ENCODE peak calls at places on chromosomes 16 and 17, in eight cellular contexts. O is psoas muscle, K is AG04450, E is retinal pigment epithelial cell, S is tibial nerve, L is ovary, B is AG10803, C is colonic mucosa. M is an unnamed sample.
A peak's percentile ranks its signal among the peaks of the same experiment; 100 is the strongest.

GRCh38 chr16:64478258-64478906 is 643.5 kb downstream of the CDH11 start:
- DNase-seq in O (no peak), K (no peak), C (no peak), L (no peak), B (peak; percentile 85), S (no peak), E (no peak), M (peak; percentile 74)

GRCh38 chr17:83136156-83136555 is 56.7 kb downstream of the METRNL start:
- DNase-seq in O (no peak), L (peak; percentile 23), B (no peak), S (no peak), C (peak; percentile 13), K (no peak), E (no peak), M (no peak)

GRCh38 chr17:11506635-11507034 is 91.6 kb upstream of the DNAH9 start:
- DNase-seq in C (peak; percentile 20), E (no peak), O (no peak), B (no peak), K (no peak), S (no peak), L (no peak), M (no peak)

GRCh38 chr16:66270333-66270927 is 96.1 kb upstream of the CDH5 start:
- DNase-seq in L (peak; percentile 91), E (no peak), C (peak; percentile 58), K (no peak), S (peak; percentile 53), B (peak; percentile 60), O (peak; percentile 72), M (no peak)

GRCh38 chr16:87931504-87931903 is 4.8 kb downstream of the CA5A start:
- DNase-seq in E (no peak), S (no peak), B (no peak), O (no peak), L (peak; percentile 61), C (no peak), K (no peak), M (no peak)

GRCh38 chr16:4922721-4923342 is 14.1 kb downstream of the PPL start:
- DNase-seq in L (no peak), C (no peak), O (no peak), S (no peak), B (no peak), E (no peak), K (no peak), M (no peak)

GRCh38 chr17:76962858-76963257 is 94.7 kb downstream of the MGAT5B start:
- DNase-seq in S (no peak), O (no peak), K (no peak), E (no peak), B (no peak), C (no peak), L (no peak), M (no peak)

GRCh38 chr16:85561248-85562101 is 51.6 kb upstream of the GSE1 start:
- DNase-seq in C (no peak), O (no peak), L (no peak), S (no peak), E (no peak), B (no peak), K (no peak), M (no peak)

GRCh38 chr16:85086347-85087291 is 25.7 kb downstream of the CIBAR2 start:
- DNase-seq in L (peak; percentile 70), K (no peak), S (peak; percentile 79), B (peak; percentile 62), E (peak; percentile 17), O (peak; percentile 75), C (peak; percentile 80), M (no peak)

GRCh38 chr17:38885044-38885727 is 15.3 kb downstream of the LASP1 start:
- DNase-seq in B (no peak), S (no peak), L (no peak), K (no peak), E (no peak), O (no peak), C (no peak), M (no peak)

GRCh38 chr16:28923652-28924398 is 1.2 kb downstream of the RABEP2 start:
- DNase-seq in K (no peak), B (no peak), S (no peak), L (no peak), C (peak; percentile 63), E (no peak), O (no peak), M (no peak)

GRCh38 chr16:61195006-61195405 is 841.2 kb downstream of the CDH8 start:
- DNase-seq in C (no peak), S (no peak), B (no peak), L (no peak), O (no peak), E (no peak), K (no peak), M (no peak)

GRCh38 chr17:78522031-78522809 is 55.0 kb downstream of the DNAH17 start:
- DNase-seq in O (no peak), S (no peak), K (no peak), C (no peak), E (no peak), B (no peak), L (no peak), M (no peak)

GRCh38 chr17:60971515-60972369 is 294.1 kb downstream of the BCAS3 start:
- DNase-seq in E (peak; percentile 12), L (no peak), K (peak; percentile 52), C (peak; percentile 20), O (no peak), S (peak; percentile 9), B (peak; percentile 48), M (peak; percentile 14)

GRCh38 chr17:3005696-3006095 is 57.7 kb downstream of the OR1D5 start:
- DNase-seq in S (no peak), L (peak; percentile 32), B (no peak), K (no peak), E (no peak), C (no peak), O (no peak), M (no peak)

GRCh38 chr17:3004925-3005324 is 58.5 kb downstream of the OR1D5 start:
- DNase-seq in K (no peak), L (peak; percentile 43), B (no peak), S (no peak), C (no peak), E (no peak), O (no peak), M (no peak)

GRCh38 chr17:3004150-3004801 is 59.1 kb downstream of the OR1D5 start:
- DNase-seq in C (peak; percentile 99), E (peak; percentile 98), K (peak; percentile 92), L (peak; percentile 100), B (peak; percentile 91), O (peak; percentile 98), S (peak; percentile 95), M (peak; percentile 46)

GRCh38 chr17:3002538-3003301 is 60.7 kb downstream of the OR1D5 start:
- DNase-seq in K (no peak), B (no peak), L (peak; percentile 36), O (no peak), E (no peak), C (peak; percentile 45), S (no peak), M (no peak)

GRCh38 chr17:3003401-3004149 is 59.8 kb downstream of the OR1D5 start:
- DNase-seq in B (no peak), C (peak; percentile 41), O (peak; percentile 35), E (no peak), L (peak; percentile 41), S (peak; percentile 32), K (no peak), M (no peak)
- H3K4me3 ChIP-seq in B (no peak overlapping the region), C (no peak overlapping the region), O (peak overlapping the region; percentile 40), E (no peak overlapping the region), L (peak overlapping the region; percentile 16), S (no peak overlapping the region), K (peak overlapping the region; percentile 18), M (no peak overlapping the region)

GRCh38 chr16:1768767-1769401 is 2.5 kb downstream of the NME3 start:
- DNase-seq in K (no peak), C (no peak), E (no peak), L (peak; percentile 61), B (no peak), O (no peak), S (no peak), M (no peak)

GRCh38 chr16:1771864-1772361 is 570 bp upstream of the NME3 start:
- DNase-seq in B (no peak), E (no peak), O (no peak), K (no peak), C (no peak), L (no peak), S (no peak), M (no peak)

GRCh38 chr16:1771072-1771863 is at the start of gene NME3:
- DNase-seq in L (peak; percentile 86), B (peak; percentile 54), S (peak; percentile 74), O (peak; percentile 81), E (no peak), K (no peak), C (peak; percentile 85), M (no peak)

GRCh38 chr16:1769402-1770300 is 1.7 kb downstream of the NME3 start:
- DNase-seq in E (no peak), B (no peak), K (no peak), S (no peak), L (peak; percentile 50), C (no peak), O (no peak), M (no peak)

DNA sequence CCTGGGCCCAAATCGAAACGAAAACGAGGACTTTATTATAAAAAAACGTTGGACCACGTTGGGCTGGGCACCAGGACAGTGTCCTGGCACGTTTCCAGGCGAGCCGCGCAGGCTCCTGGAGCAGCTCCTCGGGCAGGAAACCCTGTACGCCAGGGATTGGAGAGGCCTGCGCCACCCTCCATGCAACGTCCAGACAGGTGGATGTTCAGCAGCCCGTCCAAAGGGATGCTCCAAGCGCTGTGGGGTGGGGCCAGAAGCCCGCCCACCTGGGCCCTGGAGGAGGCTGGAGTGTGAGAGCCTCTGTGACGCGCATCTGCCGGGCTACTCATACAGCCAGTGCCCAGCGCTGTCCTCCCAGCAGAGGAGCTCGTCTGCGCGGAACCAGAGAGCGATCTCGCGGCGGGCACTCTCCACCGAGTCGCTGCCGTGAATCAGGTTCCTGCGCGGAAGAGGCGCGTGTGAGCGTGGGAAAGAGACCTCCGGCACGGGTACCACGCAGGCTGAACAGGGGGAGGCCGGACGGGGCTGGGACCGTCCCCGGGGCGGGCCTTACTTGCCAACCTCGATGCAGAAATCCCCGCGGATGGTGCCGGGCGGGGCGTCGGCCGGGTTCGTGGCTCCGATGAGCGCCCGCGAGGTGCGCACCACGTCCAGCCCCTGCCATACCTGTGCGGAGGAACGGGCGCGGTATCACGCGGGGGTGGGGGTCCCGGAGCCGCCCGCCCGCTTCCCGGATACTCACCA is 843 bp downstream of the NME3 start:
- DNase-seq in E (no peak), L (peak; percentile 88), B (peak; percentile 51), K (no peak), S (peak; percentile 44), O (peak; percentile 73), C (peak; percentile 81), M (no peak)
- TF ChIP-seq CTCF in E (no peak), L (no peak), B (peak; percentile 1), K (no peak), S (no peak), O (no peak), C (no peak), M (no peak)

DNA sequence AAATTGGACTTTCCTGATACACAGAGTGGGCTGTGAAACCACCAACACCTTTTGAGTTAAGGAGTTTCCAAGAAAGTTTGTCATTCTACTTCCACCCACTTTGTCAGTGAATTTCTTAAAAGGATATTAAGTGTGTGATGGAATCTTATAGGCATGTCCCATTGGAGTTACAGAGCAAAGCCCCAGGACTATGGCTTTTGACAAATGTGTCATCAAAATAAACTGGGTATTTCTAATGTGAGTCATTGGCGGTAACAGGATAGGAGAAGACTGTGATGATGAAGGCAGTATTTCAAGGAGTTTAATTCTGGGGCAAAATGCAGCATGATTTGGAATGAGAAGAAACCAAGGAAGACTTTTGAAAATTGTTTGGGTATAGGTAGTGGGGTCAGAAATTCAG is 1013.8 kb upstream of the EEF2KMT start:
- DNase-seq in E (no peak), S (no peak), O (no peak), K (no peak), B (no peak), C (no peak), L (no peak), M (no peak)
- H3K4me3 ChIP-seq in E (no peak overlapping the region), S (no peak overlapping the region), O (no peak overlapping the region), K (no peak overlapping the region), B (no peak overlapping the region), C (no peak overlapping the region), L (no peak overlapping the region), M (no peak overlapping the region)

GRCh38 chr17:20896153-20896649 is 146.6 kb downstream of the USP22 start:
- DNase-seq in K (no peak), L (peak; percentile 63), S (no peak), E (no peak), C (peak; percentile 19), B (peak; percentile 6), O (no peak), M (no peak)
- TF ChIP-seq CTCF in K (no peak), L (no peak), S (no peak), E (peak; percentile 33), C (no peak), B (peak; percentile 4), O (no peak), M (no peak)

M was measured in AG04449.